ENCODE peak calls at places on chromosomes 7 and 10, in ten cellular contexts. X, Y, V, Z, W, S, U, A, H and J are unnamed samples.

GRCh38 chr7:22781230-22781711 is 41.4 kb downstream of the TOMM7 start:
- DNase-seq in Z (no peak), H (no peak), W (no peak), X (no peak), Y (no peak), A (no peak), V (no peak), U (no peak), S (no peak), J (no peak)

GRCh38 chr10:88835910-88836221 is 15.8 kb downstream of the ANKRD22 start:
- DNase-seq in Y (no peak), U (no peak), W (no peak), V (no peak), H (no peak), S (no peak), A (no peak), Z (no peak), X (no peak), J (no peak)

GRCh38 chr7:29194206-29194593 is 375 bp upstream of the CHN2 start:
- DNase-seq in U (peak; percentile 27), V (no peak), W (no peak), H (no peak), A (peak; percentile 22), S (peak; percentile 67), Y (peak; percentile 44), X (no peak), Z (no peak), J (no peak)

GRCh38 chr7:75739796-75740672 is 1.3 kb upstream of the HIP1 start:
- DNase-seq in U (no peak), W (no peak), A (no peak), X (no peak), Z (no peak), Y (no peak), H (no peak), S (no peak), V (no peak), J (no peak)

GRCh38 chr7:37031571-37032257 is 307.4 kb upstream of the AOAH start:
- DNase-seq in H (peak; percentile 83), S (peak; percentile 91), U (peak; percentile 66), Y (peak; percentile 56), A (peak; percentile 54), V (no peak), X (peak; percentile 98), Z (peak; percentile 94), W (peak; percentile 39), J (peak; percentile 89)

GRCh38 chr7:54981913-54982312 is 36.9 kb upstream of the EGFR start:
- DNase-seq in W (no peak), A (no peak), S (no peak), H (no peak), X (no peak), Z (no peak), V (no peak), U (no peak), Y (no peak), J (peak; percentile 9)

GRCh38 chr7:131608112-131608498 is 51.7 kb upstream of the PODXL start:
- DNase-seq in A (no peak), Z (no peak), V (no peak), S (no peak), W (no peak), U (no peak), X (no peak), Y (no peak), H (no peak), J (no peak)

GRCh38 chr10:116300477-116301034 is 23.7 kb upstream of the CCDC172 start:
- DNase-seq in W (no peak), Y (no peak), A (no peak), Z (no peak), V (no peak), H (no peak), S (no peak), X (no peak), U (no peak), J (no peak)

GRCh38 chr10:132385721-132386418 is 11.1 kb upstream of the PWWP2B start:
- DNase-seq in X (no peak), Y (peak; percentile 48), A (peak; percentile 16), V (no peak), S (peak; percentile 50), Z (no peak), W (no peak), U (no peak), H (peak; percentile 71), J (no peak)

GRCh38 chr10:95873139-95873538 is 34.6 kb upstream of the CC2D2B start:
- DNase-seq in W (no peak), V (no peak), H (no peak), Y (no peak), Z (peak; percentile 62), U (no peak), S (no peak), A (no peak), X (no peak), J (no peak)

GRCh38 chr7:102396710-102397019 is 502 bp downstream of the PRKRIP1 start:
- DNase-seq in X (no peak), S (no peak), U (no peak), H (no peak), V (peak; percentile 35), W (no peak), Z (no peak), Y (no peak), A (no peak), J (no peak)

DNA sequence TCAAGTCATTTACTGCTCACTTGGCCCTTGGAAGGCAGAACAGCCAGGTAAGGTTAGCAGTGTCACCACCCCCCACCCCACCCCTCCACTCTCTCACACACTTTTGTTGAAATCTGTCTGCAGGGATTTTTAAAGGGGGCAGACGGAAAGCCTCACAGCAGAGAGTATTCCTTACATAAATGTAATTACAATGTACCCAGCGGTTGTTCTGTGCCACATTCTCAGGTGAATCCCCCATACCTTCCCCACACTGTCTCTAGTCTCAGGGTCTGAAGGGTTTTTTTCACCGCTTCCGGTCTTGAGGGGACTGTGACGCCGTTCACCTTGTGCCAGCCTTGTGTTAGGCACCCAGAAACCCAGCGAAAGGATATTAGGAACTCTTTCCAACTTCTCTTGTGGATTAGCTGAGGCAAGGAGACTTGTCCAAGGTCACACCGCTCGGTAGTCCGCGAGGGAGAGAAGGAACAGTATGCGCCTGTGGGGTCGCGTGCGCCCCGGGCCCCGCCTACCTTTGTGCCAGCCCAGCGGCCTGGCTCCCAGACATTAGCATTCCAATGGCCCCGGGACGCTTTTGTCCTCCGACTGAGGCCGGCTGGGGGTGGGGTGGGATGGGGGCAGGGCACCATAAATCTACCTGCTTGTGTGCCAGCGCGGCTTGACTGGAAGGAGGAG is 4.6 kb downstream of the NEUROG3 start:
- DNase-seq in U (no peak), Z (no peak), X (no peak), A (no peak), V (peak; percentile 41), Y (no peak), S (no peak), H (no peak), W (no peak), J (peak; percentile 61)
- TF ChIP-seq EP300 in U (no peak), Z (no peak), X (no peak), A (no peak), V (no peak), Y (no peak), S (no peak), H (no peak), W (no peak), J (no peak)

DNA sequence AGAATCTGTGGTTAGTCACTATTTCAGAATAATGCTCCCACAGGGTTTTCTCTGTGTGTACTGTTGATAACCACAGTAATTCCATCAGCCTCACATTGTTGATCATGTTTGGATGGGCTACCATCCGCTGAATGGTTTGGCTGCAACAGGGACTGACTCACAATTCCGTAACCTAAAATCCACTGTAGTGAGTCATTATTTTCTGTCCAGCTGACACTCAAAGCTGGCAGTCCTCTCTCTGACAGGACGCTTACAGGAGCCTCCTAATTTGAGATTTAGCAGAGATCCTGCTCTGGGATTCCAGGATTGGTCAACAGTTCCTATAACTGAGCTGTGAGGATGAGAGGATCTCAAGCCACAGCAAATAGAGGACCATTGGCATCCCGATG is 32.7 kb downstream of the VWA2 start:
- DNase-seq in X (peak; percentile 48), A (no peak), W (no peak), Z (no peak), U (peak; percentile 25), H (no peak), S (peak; percentile 82), V (no peak), Y (no peak), J (no peak)
- TF ChIP-seq EP300 in X (no peak), A (no peak), W (no peak), Z (no peak), U (no peak), H (no peak), S (no peak), V (no peak), Y (no peak), J (no peak)

GRCh38 chr7:85682819-85683218 is 496.0 kb upstream of the SEMA3D start:
- DNase-seq in S (no peak), W (no peak), Y (no peak), X (no peak), Z (no peak), H (no peak), V (no peak), U (no peak), A (no peak), J (no peak)

GRCh38 chr7:85688712-85689111 is 501.9 kb upstream of the SEMA3D start:
- DNase-seq in Z (no peak), X (no peak), S (no peak), A (no peak), Y (no peak), V (no peak), U (no peak), W (no peak), H (no peak), J (no peak)

GRCh38 chr7:85685901-85686300 is 499.0 kb upstream of the SEMA3D start:
- DNase-seq in Z (no peak), H (no peak), S (no peak), X (no peak), A (no peak), Y (no peak), V (no peak), W (no peak), U (no peak), J (no peak)

GRCh38 chr7:85681241-85681640 is 494.4 kb upstream of the SEMA3D start:
- DNase-seq in Y (no peak), Z (no peak), X (no peak), A (no peak), V (no peak), H (no peak), S (no peak), U (no peak), W (no peak), J (no peak)

GRCh38 chr7:85686410-85687181 is 499.7 kb upstream of the SEMA3D start:
- DNase-seq in V (no peak), X (no peak), H (no peak), U (no peak), Y (no peak), S (no peak), A (no peak), Z (no peak), W (no peak), J (no peak)
- TF ChIP-seq EP300 in V (no peak), X (no peak), H (no peak), U (no peak), Y (no peak), S (no peak), A (no peak), Z (no peak), W (no peak), J (no peak)

GRCh38 chr10:28284126-28284525 is 18.7 kb downstream of the MPP7 start:
- DNase-seq in Y (no peak), Z (no peak), U (no peak), V (no peak), A (no peak), S (no peak), H (no peak), X (no peak), W (no peak), J (peak; percentile 36)
- TF ChIP-seq EP300 in Y (no peak), Z (no peak), U (no peak), V (no peak), A (no peak), S (no peak), H (no peak), X (no peak), W (no peak), J (no peak)